ENCODE peak calls at places on chromosomes 4 and X, in five cellular contexts. D, E, K, J and M are unnamed samples.

GRCh38 chr4:140617494-140618060 is 48.8 kb upstream of the UCP1 start:
- DNase-seq in D (no peak), E (no peak), K (no peak), J (no peak), M (no peak)

GRCh38 chr4:52959545-52959944 is 97.4 kb downstream of the RASL11B start:
- DNase-seq in D (no peak), E (no peak), K (no peak), J (no peak), M (no peak)

GRCh38 chr4:14908635-14909034 is 93.6 kb upstream of the CPEB2 start:
- DNase-seq in D (no peak), E (no peak), K (no peak), J (no peak), M (peak; percentile 12)

GRCh38 chr4:73450398-73451004 is 14.5 kb downstream of the AFP start:
- DNase-seq in D (no peak), E (peak; percentile 62), K (no peak), J (no peak), M (no peak)

GRCh38 chrX:17842769-17843525 is 18.2 kb downstream of the RAI2 start:
- DNase-seq in D (no peak), E (no peak), K (no peak), J (no peak), M (no peak)

GRCh38 chr4:80711956-80712355 is 318.6 kb upstream of the BMP3 start:
- DNase-seq in D (no peak), E (no peak), K (no peak), J (no peak), M (no peak)

GRCh38 chrX:143633530-143634372 is 2.1 kb downstream of the SLITRK4 start:
- DNase-seq in D (no peak), E (no peak), K (no peak), J (no peak), M (no peak)

GRCh38 chr4:6885953-6886557 is 23.6 kb upstream of the TBC1D14 start:
- DNase-seq in D (no peak), E (no peak), K (peak; percentile 34), J (no peak), M (no peak)

GRCh38 chrX:2508648-2509335 is 8.0 kb upstream of the DHRSX start:
- DNase-seq in D (no peak), E (no peak), K (no peak), J (no peak), M (no peak)

GRCh38 chr4:47213971-47214370 is 182.6 kb downstream of the GABRB1 start:
- DNase-seq in D (no peak), E (no peak), K (no peak), J (peak; percentile 16), M (no peak)

GRCh38 chrX:107549504-107549903 is 78.8 kb upstream of the PRPS1 start:
- DNase-seq in D (no peak), E (no peak), K (no peak), J (no peak), M (no peak)

GRCh38 chrX:138127314-138127713 is 561.4 kb downstream of the ZIC3 start:
- DNase-seq in D (no peak), E (no peak), K (no peak), J (no peak), M (no peak)

GRCh38 chr4:3689576-3690551 is 76.3 kb upstream of the ADRA2C start:
- DNase-seq in D (no peak), E (no peak), K (no peak), J (no peak), M (no peak)

GRCh38 chr4:73705056-73705432 is 35.3 kb upstream of the CXCL8 start:
- DNase-seq in D (no peak), E (no peak), K (no peak), J (no peak), M (no peak)

GRCh38 chr4:86296865-86297264 is 63.0 kb downstream of the MAPK10 start:
- DNase-seq in D (no peak), E (no peak), K (no peak), J (no peak), M (no peak)

GRCh38 chr4:73037057-73037456 is 32.5 kb downstream of the COX18 start:
- DNase-seq in D (no peak), E (no peak), K (no peak), J (no peak), M (no peak)

GRCh38 chr4:55175779-55176231 is 50.4 kb upstream of the KDR start:
- DNase-seq in D (no peak), E (no peak), K (no peak), J (no peak), M (peak; percentile 60)

GRCh38 chr4:168098257-168098717 is 6.0 kb downstream of the ANXA10 start:
- DNase-seq in D (no peak), E (no peak), K (no peak), J (no peak), M (peak; percentile 92)

GRCh38 chrX:45710081-45710801 is 509.6 kb upstream of the DIPK2B start:
- DNase-seq in D (peak; percentile 2), E (no peak), K (peak; percentile 69), J (no peak), M (peak; percentile 99)

GRCh38 chr4:145099653-145100052 is 1.5 kb downstream of the ABCE1 start:
- DNase-seq in D (no peak), E (no peak), K (no peak), J (peak; percentile 19), M (no peak)

GRCh38 chr4:145103496-145103895 is 5.4 kb downstream of the ABCE1 start:
- DNase-seq in D (no peak), E (no peak), K (no peak), J (no peak), M (no peak)

GRCh38 chr4:145098675-145099037 is 545 bp downstream of the ABCE1 start:
- DNase-seq in D (peak; percentile 41), E (peak; percentile 69), K (no peak), J (peak; percentile 56), M (peak; percentile 23)

GRCh38 chr4:145102619-145103018 is 4.5 kb downstream of the ABCE1 start:
- DNase-seq in D (no peak), E (no peak), K (no peak), J (no peak), M (no peak)

GRCh38 chr4:145101091-145101490 is 3.0 kb downstream of the ABCE1 start:
- DNase-seq in D (no peak), E (no peak), K (no peak), J (no peak), M (no peak)
- H3K4me3 ChIP-seq in D (no peak overlapping the region), E (no peak overlapping the region), K (peak overlapping the region; percentile 22), J (no peak overlapping the region), M (no peak overlapping the region)

DNA sequence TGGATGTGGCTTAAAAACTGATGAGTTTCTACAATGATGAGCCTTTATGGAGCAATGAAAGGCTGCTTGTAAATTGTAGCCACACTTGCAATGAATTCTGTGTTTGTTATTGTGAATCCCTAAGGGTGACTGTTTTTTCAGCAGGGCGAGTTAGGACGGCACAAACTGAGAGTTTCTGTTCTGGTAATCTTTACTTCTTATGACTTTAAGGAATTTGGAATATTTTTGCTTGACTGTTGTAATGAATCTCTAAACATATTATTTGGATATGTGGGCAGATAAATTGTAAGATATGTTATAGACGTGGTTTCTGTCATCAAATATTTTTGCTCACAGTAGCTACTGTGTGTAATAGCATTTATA is 22.2 kb downstream of the RBPJ start:
- DNase-seq in D (no peak), E (no peak), K (no peak), J (no peak), M (no peak)
- TF ChIP-seq ZBTB33 in D (no peak), E (no peak), K (no peak), J (no peak), M (no peak)

DNA sequence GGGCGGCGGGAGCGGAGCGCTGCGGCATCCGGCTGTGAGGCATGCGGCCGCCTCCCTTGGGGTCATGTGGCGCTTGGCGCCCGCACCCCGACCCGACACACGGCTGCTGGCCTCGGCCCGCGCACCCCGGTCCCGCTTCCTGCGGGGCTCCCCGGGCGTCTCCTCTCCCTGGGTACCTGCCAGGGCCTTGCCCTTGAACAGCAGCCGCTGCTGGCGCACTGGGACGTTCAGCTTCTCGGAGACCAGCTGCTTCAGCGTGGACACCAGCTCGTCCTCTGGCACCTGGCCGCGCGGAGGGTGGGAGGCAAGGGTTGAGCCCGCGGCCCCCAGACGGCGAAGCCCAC is 391 bp downstream of the UBL4A start:
- DNase-seq in D (peak; percentile 56), E (no peak), K (no peak), J (no peak), M (no peak)
- H3K4me1 ChIP-seq in D (peaks cover 17% of the 10 kb centered on the region), E (peaks cover 87% of the 10 kb centered on the region), K (peaks cover 8% of the 10 kb centered on the region), J (peaks cover 27% of the 10 kb centered on the region), M (peaks cover 7% of the 10 kb centered on the region)

GRCh38 chrX:48919947-48920712 is 1.3 kb upstream of the PIM2 start:
- DNase-seq in D (no peak), E (peak; percentile 61), K (no peak), J (no peak), M (no peak)
- H3K4me3 ChIP-seq in D (no peak overlapping the region), E (peak overlapping the region; percentile 89), K (no peak overlapping the region), J (no peak overlapping the region), M (no peak overlapping the region)

GRCh38 chr4:38182334-38182998 is 222.3 kb downstream of the PTTG2 start:
- DNase-seq in D (no peak), E (no peak), K (no peak), J (no peak), M (no peak)

GRCh38 chr4:38179690-38180299 is 219.6 kb downstream of the PTTG2 start:
- DNase-seq in D (peak; percentile 76), E (peak; percentile 76), K (peak; percentile 56), J (peak; percentile 65), M (no peak)

GRCh38 chr4:38178666-38178995 is 218.4 kb downstream of the PTTG2 start:
- DNase-seq in D (no peak), E (no peak), K (peak; percentile 50), J (no peak), M (no peak)

GRCh38 chr4:38177792-38178665 is 217.8 kb downstream of the PTTG2 start:
- DNase-seq in D (no peak), E (peak; percentile 73), K (no peak), J (no peak), M (no peak)

GRCh38 chr4:38180456-38180855 is 220.3 kb downstream of the PTTG2 start:
- DNase-seq in D (no peak), E (no peak), K (no peak), J (no peak), M (no peak)
- TF ChIP-seq ZBTB33 in D (no peak), E (no peak), K (no peak), J (no peak), M (no peak)

GRCh38 chr4:8538703-8539567 is 41.3 kb upstream of the GPR78 start:
- DNase-seq in D (no peak), E (no peak), K (no peak), J (peak; percentile 14), M (peak; percentile 81)
- H3K4me1 ChIP-seq in D (no peaks in the 10 kb centered on the region), E (no peaks in the 10 kb centered on the region), K (peaks cover 34% of the 10 kb centered on the region), J (no peaks in the 10 kb centered on the region), M (peaks cover 27% of the 10 kb centered on the region)